ENCODE peak calls at places on chromosomes 6 and 20, in six cellular contexts. G is psoas muscle, F is tibial nerve, C is SW 1271, O is occipital lobe, A is T follicular helper cell. H is an unnamed sample.

GRCh38 chr6:31407699-31408098 is 4.3 kb downstream of the MICA start:
- DNase-seq in G (no peak), F (no peak), C (no peak), O (no peak), A (no peak), H (peak; percentile 75)

GRCh38 chr20:62632575-62632974 is 9.7 kb upstream of the SLCO4A1 start:
- DNase-seq in G (no peak), F (no peak), C (no peak), O (no peak), A (no peak), H (no peak)

GRCh38 chr6:158559338-158559894 is 475 bp upstream of the TMEM181 start:
- DNase-seq in G (no peak), F (no peak), C (no peak), O (no peak), A (no peak), H (no peak)

GRCh38 chr6:139030539-139030938 is 2.0 kb downstream of the ABRACL start:
- DNase-seq in G (no peak), F (no peak), C (no peak), O (no peak), A (no peak), H (no peak)

GRCh38 chr20:11581271-11581670 is 336.4 kb upstream of the BTBD3 start:
- DNase-seq in G (no peak), F (no peak), C (no peak), O (no peak), A (no peak), H (no peak)

GRCh38 chr6:2780109-2780730 is 15.0 kb downstream of the WRNIP1 start:
- DNase-seq in G (no peak), F (no peak), C (no peak), O (no peak), A (no peak), H (no peak)

GRCh38 chr6:47479156-47479541 is 1.6 kb downstream of the CD2AP start:
- DNase-seq in G (no peak), F (no peak), C (no peak), O (no peak), A (no peak), H (no peak)

GRCh38 chr6:36127462-36128016 is 2.8 kb upstream of the MAPK13 start:
- DNase-seq in G (peak; percentile 72), F (no peak), C (peak; percentile 63), O (no peak), A (no peak), H (peak; percentile 82)

GRCh38 chr6:148225871-148226270 is 116.8 kb upstream of the SASH1 start:
- DNase-seq in G (no peak), F (no peak), C (no peak), O (no peak), A (no peak), H (no peak)

GRCh38 chr20:61753196-61753942 is 312.3 kb downstream of the TAF4 start:
- DNase-seq in G (no peak), F (no peak), C (peak; percentile 22), O (no peak), A (no peak), H (peak; percentile 37)

GRCh38 chr20:57038608-57039440 is 227.6 kb downstream of the BMP7 start:
- DNase-seq in G (no peak), F (no peak), C (no peak), O (no peak), A (no peak), H (no peak)

GRCh38 chr6:108565893-108566292 is 5.2 kb downstream of the FOXO3 start:
- DNase-seq in G (peak; percentile 37), F (no peak), C (no peak), O (no peak), A (no peak), H (peak; percentile 92)

GRCh38 chr6:149026530-149026942 is 279.7 kb downstream of the UST start:
- DNase-seq in G (no peak), F (no peak), C (no peak), O (no peak), A (no peak), H (peak; percentile 94)

GRCh38 chr6:134400941-134401340 is 83.0 kb upstream of the SGK1 start:
- DNase-seq in G (no peak), F (no peak), C (no peak), O (no peak), A (no peak), H (no peak)

H was measured in fibroblast of the aortic adventitia.